ENCODE peak calls at places on chromosomes 5 and 9, in four cellular contexts. One of them, this sample, is unnamed.
A peak's percentile ranks its signal among the peaks of the same experiment; 100 is the strongest.

GRCh38 chr9:19619221-19619620 is 169.6 kb downstream of the SLC24A2 start:
- DNase-seq in HuH-7: no peak
- DNase-seq in NCI-H345: no peak
- DNase-seq in T-cell: no peak
- DNase-seq in this sample: no peak

GRCh38 chr5:128632264-128632663 is 94.2 kb upstream of the FBN2 start:
- DNase-seq in HuH-7: no peak
- DNase-seq in NCI-H345: no peak
- DNase-seq in T-cell: no peak
- DNase-seq in this sample: no peak

GRCh38 chr9:136173648-136174290 is 31.2 kb downstream of the LHX3 start:
- DNase-seq in HuH-7: no peak
- DNase-seq in NCI-H345: no peak
- DNase-seq in T-cell: no peak
- DNase-seq in this sample: no peak

GRCh38 chr5:159441441-159441840 is 111.2 kb upstream of the IL12B start:
- DNase-seq in HuH-7: peak; percentile 17
- DNase-seq in NCI-H345: no peak
- DNase-seq in T-cell: no peak
- DNase-seq in this sample: peak; percentile 34

GRCh38 chr5:123438902-123439301 is 15.7 kb upstream of the CEP120 start:
- DNase-seq in HuH-7: no peak
- DNase-seq in NCI-H345: no peak
- DNase-seq in T-cell: no peak
- DNase-seq in this sample: no peak

GRCh38 chr9:120894404-120895226 is 17.6 kb upstream of the PHF19 start:
- DNase-seq in HuH-7: no peak
- DNase-seq in NCI-H345: no peak
- DNase-seq in T-cell: no peak
- DNase-seq in this sample: peak; percentile 69

GRCh38 chr9:1939926-1940368 is 75.2 kb upstream of the SMARCA2 start:
- DNase-seq in HuH-7: peak; percentile 15
- DNase-seq in NCI-H345: peak; percentile 46
- DNase-seq in T-cell: peak; percentile 20
- DNase-seq in this sample: peak; percentile 68

GRCh38 chr5:141543053-141543452 is 54.2 kb downstream of the PCDHGC5 start:
- DNase-seq in HuH-7: no peak
- DNase-seq in NCI-H345: no peak
- DNase-seq in T-cell: no peak
- DNase-seq in this sample: no peak

GRCh38 chr9:104725014-104725413 is 22.5 kb upstream of the NIPSNAP3A start:
- DNase-seq in HuH-7: no peak
- DNase-seq in NCI-H345: peak; percentile 57
- DNase-seq in T-cell: no peak
- DNase-seq in this sample: no peak

GRCh38 chr9:114382951-114383865 is 4.6 kb downstream of the AKNA start:
- DNase-seq in HuH-7: no peak
- DNase-seq in NCI-H345: no peak
- DNase-seq in T-cell: peak; percentile 78
- DNase-seq in this sample: no peak

GRCh38 chr9:32703635-32704034 is 68.2 kb upstream of the TAF1L start:
- DNase-seq in HuH-7: peak; percentile 29
- DNase-seq in NCI-H345: no peak
- DNase-seq in T-cell: no peak
- DNase-seq in this sample: no peak

GRCh38 chr5:98770158-98770910 is 3.1 kb upstream of the RGMB start:
- DNase-seq in HuH-7: peak; percentile 26
- DNase-seq in NCI-H345: peak; percentile 69
- DNase-seq in T-cell: peak; percentile 15
- DNase-seq in this sample: peak; percentile 65

GRCh38 chr5:40674661-40675235 is 5.0 kb upstream of the PTGER4 start:
- DNase-seq in HuH-7: no peak
- DNase-seq in NCI-H345: no peak
- DNase-seq in T-cell: no peak
- DNase-seq in this sample: no peak

GRCh38 chr5:38660194-38660668 is 103.8 kb upstream of the LIFR start:
- DNase-seq in HuH-7: peak; percentile 67
- DNase-seq in NCI-H345: no peak
- DNase-seq in T-cell: no peak
- DNase-seq in this sample: peak; percentile 26

GRCh38 chr5:56405116-56405515 is 172.0 kb upstream of the ANKRD55 start:
- DNase-seq in HuH-7: no peak
- DNase-seq in NCI-H345: no peak
- DNase-seq in T-cell: no peak
- DNase-seq in this sample: no peak

GRCh38 chr5:131328536-131329186 is 64.8 kb downstream of the CDC42SE2 start:
- DNase-seq in HuH-7: no peak
- DNase-seq in NCI-H345: no peak
- DNase-seq in T-cell: no peak
- DNase-seq in this sample: peak; percentile 36

GRCh38 chr5:143248822-143249579 is 154.5 kb downstream of the NR3C1 start:
- DNase-seq in HuH-7: no peak
- DNase-seq in NCI-H345: no peak
- DNase-seq in T-cell: no peak
- DNase-seq in this sample: peak; percentile 70

GRCh38 chr9:86676426-86676825 is 270.9 kb downstream of the GAS1 start:
- DNase-seq in HuH-7: no peak
- DNase-seq in NCI-H345: no peak
- DNase-seq in T-cell: no peak
- DNase-seq in this sample: no peak

GRCh38 chr5:150603491-150603890 is 37.0 kb upstream of the SYNPO start:
- DNase-seq in HuH-7: no peak
- DNase-seq in NCI-H345: no peak
- DNase-seq in T-cell: no peak
- DNase-seq in this sample: no peak

GRCh38 chr9:135648494-135649410 is 9.4 kb upstream of the GLT6D1 start:
- DNase-seq in HuH-7: no peak
- DNase-seq in NCI-H345: no peak
- DNase-seq in T-cell: no peak
- DNase-seq in this sample: no peak